ENCODE peak calls at places on chromosomes 7 and 10, in eight cellular contexts. P, N, G, Q, B, J, H and V are unnamed samples.

GRCh38 chr7:112238330-112238729 is 31.8 kb downstream of the ZNF277 start:
- DNase-seq in P (no peak), N (no peak), G (no peak), Q (no peak), B (no peak), J (no peak), H (no peak), V (no peak)

GRCh38 chr10:6729967-6730366 is 149.9 kb upstream of the PRKCQ start:
- DNase-seq in P (no peak), N (no peak), G (peak), Q (no peak), B (no peak), J (no peak), H (peak), V (no peak)

GRCh38 chr10:118505363-118505762 is 90.1 kb downstream of the PRLHR start:
- DNase-seq in P (no peak), N (no peak), G (no peak), Q (no peak), B (no peak), J (no peak), H (no peak), V (no peak)

GRCh38 chr7:107262857-107263256 is 94.1 kb downstream of the HBP1 start:
- DNase-seq in P (no peak), N (no peak), G (peak), Q (no peak), B (no peak), J (no peak), H (no peak), V (no peak)

GRCh38 chr7:79340212-79340611 is 113.3 kb downstream of the MAGI2 start:
- DNase-seq in P (no peak), N (no peak), G (no peak), Q (no peak), B (no peak), J (no peak), H (no peak), V (no peak)

GRCh38 chr7:50838675-50839377 is 56.1 kb upstream of the GRB10 start:
- DNase-seq in P (no peak), N (peak), G (peak), Q (peak), B (no peak), J (no peak), H (peak), V (no peak)

GRCh38 chr10:116784651-116785050 is 42.3 kb upstream of the HSPA12A start:
- DNase-seq in P (no peak), N (no peak), G (no peak), Q (no peak), B (no peak), J (no peak), H (no peak), V (no peak)

GRCh38 chr7:146028251-146028750 is 88.3 kb upstream of the CNTNAP2 start:
- DNase-seq in P (no peak), N (no peak), G (no peak), Q (no peak), B (no peak), J (peak), H (no peak), V (no peak)

GRCh38 chr7:4479367-4480039 is 202.6 kb upstream of the FOXK1 start:
- DNase-seq in P (peak), N (no peak), G (peak), Q (no peak), B (no peak), J (peak), H (peak), V (peak)

GRCh38 chr10:79052311-79053080 is 16.3 kb upstream of the ZMIZ1 start:
- DNase-seq in P (peak), N (no peak), G (peak), Q (no peak), B (no peak), J (peak), H (peak), V (peak)

GRCh38 chr10:103171278-103171677 is 21.8 kb downstream of the NT5C2 start:
- DNase-seq in P (no peak), N (no peak), G (no peak), Q (no peak), B (no peak), J (no peak), H (peak), V (no peak)

GRCh38 chr7:24245362-24245761 is 38.6 kb upstream of the NPY start:
- DNase-seq in P (no peak), N (no peak), G (no peak), Q (no peak), B (no peak), J (no peak), H (no peak), V (no peak)

GRCh38 chr7:150631084-150631824 is 931 bp downstream of the GIMAP6 start:
- DNase-seq in P (no peak), N (no peak), G (no peak), Q (no peak), B (no peak), J (no peak), H (no peak), V (peak)

GRCh38 chr7:101436857-101437576 is 74.3 kb downstream of the COL26A1 start:
- DNase-seq in P (peak), N (no peak), G (no peak), Q (no peak), B (no peak), J (peak), H (no peak), V (peak)

GRCh38 chr10:120854388-120854787 is 3.2 kb downstream of the WDR11 start:
- DNase-seq in P (no peak), N (no peak), G (no peak), Q (no peak), B (no peak), J (no peak), H (no peak), V (no peak)
- H3K4me3 ChIP-seq in P (no peak), N (no peak), G (no peak), Q (no peak), B (no peak), J (no peak), H (no peak), V (no peak)

GRCh38 chr7:45888993-45889366 is 692 bp downstream of the IGFBP1 start:
- DNase-seq in P (no peak), N (no peak), G (no peak), Q (no peak), B (no peak), J (no peak), H (no peak), V (no peak)
- H3K4me3 ChIP-seq in P (peak), N (no peak), G (peak), Q (peak), B (no peak), J (peak), H (peak), V (no peak)

GRCh38 chr7:11507929-11508328 is 324.1 kb downstream of the THSD7A start:
- DNase-seq in P (no peak), N (no peak), G (no peak), Q (no peak), B (no peak), J (no peak), H (no peak), V (no peak)
- H3K4me3 ChIP-seq in P (no peak), N (no peak), G (no peak), Q (no peak), B (no peak), J (no peak), H (no peak), V (no peak)

GRCh38 chr7:38368191-38368605 is 94.8 kb upstream of the TARP start:
- DNase-seq in P (peak), N (no peak), G (peak), Q (no peak), B (peak), J (peak), H (peak), V (peak)

GRCh38 chr7:38373155-38373554 is 99.7 kb upstream of the TARP start:
- DNase-seq in P (no peak), N (no peak), G (no peak), Q (no peak), B (no peak), J (no peak), H (no peak), V (no peak)

GRCh38 chr7:38369816-38370493 is 96.5 kb upstream of the TARP start:
- DNase-seq in P (peak), N (peak), G (peak), Q (peak), B (peak), J (peak), H (peak), V (peak)

GRCh38 chr7:38367301-38367700 is 93.9 kb upstream of the TARP start:
- DNase-seq in P (no peak), N (no peak), G (no peak), Q (no peak), B (no peak), J (no peak), H (no peak), V (no peak)
- H3K4me3 ChIP-seq in P (no peak), N (no peak), G (no peak), Q (no peak), B (no peak), J (no peak), H (no peak), V (no peak)

DNA sequence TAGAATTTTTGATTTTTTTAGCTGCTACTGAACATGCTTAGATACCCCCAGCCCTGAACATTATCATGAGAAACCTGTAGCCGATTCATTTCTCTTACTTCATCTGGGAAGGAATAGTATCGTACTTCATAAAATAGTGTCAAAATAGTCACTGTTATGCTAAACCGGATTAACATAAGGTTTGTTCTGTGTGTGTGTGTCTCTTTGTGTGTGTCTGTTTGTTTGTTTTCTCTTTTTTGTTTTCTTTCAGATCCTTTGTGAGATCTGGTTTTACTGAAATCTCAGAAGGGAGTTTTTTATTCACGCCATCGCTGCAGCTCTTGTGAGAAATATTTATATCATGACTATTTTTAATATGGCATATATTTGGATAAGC is 762 bp downstream of the LGI1 start:
- DNase-seq in P (no peak), N (no peak), G (no peak), Q (no peak), B (no peak), J (no peak), H (no peak), V (no peak)
- H3K4me3 ChIP-seq in P (no peak), N (no peak), G (no peak), Q (peak), B (peak), J (no peak), H (no peak), V (no peak)

GRCh38 chr10:123890246-123890645 is 1.4 kb downstream of the CPXM2 start:
- DNase-seq in P (no peak), N (no peak), G (no peak), Q (no peak), B (no peak), J (no peak), H (no peak), V (no peak)
- H3K4me3 ChIP-seq in P (peak), N (peak), G (no peak), Q (peak), B (peak), J (no peak), H (no peak), V (no peak)

GRCh38 chr7:44219371-44220045 is 18.7 kb downstream of the YKT6 start:
- DNase-seq in P (no peak), N (no peak), G (no peak), Q (no peak), B (no peak), J (peak), H (no peak), V (peak)

GRCh38 chr7:44220732-44221131 is 20.0 kb downstream of the YKT6 start:
- DNase-seq in P (no peak), N (no peak), G (no peak), Q (no peak), B (no peak), J (peak), H (no peak), V (peak)

GRCh38 chr7:44221231-44221791 is 20.5 kb downstream of the YKT6 start:
- DNase-seq in P (no peak), N (no peak), G (peak), Q (no peak), B (no peak), J (peak), H (no peak), V (peak)

GRCh38 chr7:44218418-44219201 is 17.8 kb downstream of the YKT6 start:
- DNase-seq in P (no peak), N (no peak), G (no peak), Q (no peak), B (peak), J (peak), H (no peak), V (peak)

GRCh38 chr7:44220046-44220720 is 19.4 kb downstream of the YKT6 start:
- DNase-seq in P (no peak), N (no peak), G (no peak), Q (no peak), B (peak), J (peak), H (no peak), V (no peak)
- H3K4me3 ChIP-seq in P (no peak), N (no peak), G (no peak), Q (no peak), B (no peak), J (no peak), H (no peak), V (no peak)

DNA sequence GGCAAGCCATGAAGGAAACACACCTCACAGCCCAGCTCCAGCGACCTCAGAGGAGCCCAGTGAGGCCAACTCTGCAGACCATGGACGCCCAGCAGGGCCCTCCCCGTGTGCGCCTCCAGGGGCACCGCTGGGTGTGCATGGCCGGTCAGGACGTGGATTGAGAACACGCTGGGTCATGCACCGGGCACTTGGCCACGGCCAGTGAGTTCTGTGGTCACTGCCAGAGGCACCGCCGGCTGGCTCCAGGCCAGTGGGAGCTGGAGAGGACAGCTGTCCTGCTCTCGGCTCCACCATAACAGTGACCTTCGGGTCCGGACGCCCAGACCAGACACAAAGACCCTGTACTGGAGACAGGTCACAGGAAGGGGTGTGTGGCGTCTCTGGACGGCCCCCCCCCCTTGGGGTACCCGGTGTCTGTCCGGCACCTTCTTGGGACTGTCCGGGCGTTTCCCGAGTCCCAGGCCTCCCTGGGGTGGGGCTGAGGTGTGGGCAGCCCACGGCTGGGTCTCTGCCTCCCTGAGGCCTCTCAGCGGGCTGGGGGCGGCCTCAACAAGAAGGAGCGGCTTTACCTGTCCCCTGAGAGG is 50.4 kb upstream of the NKX6-2 start:
- DNase-seq in P (no peak), N (no peak), G (no peak), Q (no peak), B (no peak), J (peak), H (no peak), V (no peak)
- H3K4me3 ChIP-seq in P (no peak), N (no peak), G (no peak), Q (no peak), B (no peak), J (no peak), H (no peak), V (no peak)